ENCODE peak calls at places on chromosomes 12 and 14, in eight cellular contexts. Z is breast epithelium, X is body of pancreas, Q is RWPE2, U is pancreas, T is thyroid gland, F is brain microvascular endothelial cell, M is endodermal cell. I is an unnamed sample.

GRCh38 chr12:58069268-58069967 is 128.1 kb downstream of the ATP23 start:
- DNase-seq in Z (no peak), X (no peak), Q (no peak), U (peak), T (no peak), F (no peak), M (no peak), I (no peak)

GRCh38 chr12:63319936-63320633 is 169.1 kb upstream of the AVPR1A start:
- DNase-seq in Z (no peak), X (no peak), Q (no peak), U (no peak), T (no peak), F (peak), M (no peak), I (no peak)

GRCh38 chr12:103571286-103571685 is 15.8 kb upstream of the STAB2 start:
- DNase-seq in Z (no peak), X (peak), Q (no peak), U (no peak), T (peak), F (no peak), M (peak), I (no peak)

GRCh38 chr14:90491221-90491867 is 94.5 kb downstream of the CALM1 start:
- DNase-seq in Z (peak), X (peak), Q (peak), U (peak), T (peak), F (peak), M (no peak), I (peak)

GRCh38 chr12:121800694-121801600 is 2.9 kb upstream of the SETD1B start:
- DNase-seq in Z (peak), X (peak), Q (peak), U (peak), T (peak), F (peak), M (peak), I (no peak)

GRCh38 chr12:12398026-12398859 is 41.4 kb downstream of the BORCS5 start:
- DNase-seq in Z (peak), X (peak), Q (peak), U (peak), T (no peak), F (peak), M (no peak), I (peak)

GRCh38 chr14:90726656-90727055 is 89.6 kb downstream of the TTC7B start:
- DNase-seq in Z (peak), X (peak), Q (no peak), U (no peak), T (peak), F (peak), M (peak), I (no peak)

GRCh38 chr12:100027671-100028070 is 42.9 kb upstream of the ANKS1B start:
- DNase-seq in Z (no peak), X (no peak), Q (no peak), U (no peak), T (no peak), F (no peak), M (no peak), I (no peak)

GRCh38 chr12:111741235-111741812 is 25.4 kb upstream of the ALDH2 start:
- DNase-seq in Z (no peak), X (peak), Q (no peak), U (peak), T (peak), F (peak), M (no peak), I (no peak)

GRCh38 chr12:57869919-57870318 is 23.4 kb upstream of the CTDSP2 start:
- DNase-seq in Z (no peak), X (no peak), Q (no peak), U (no peak), T (no peak), F (no peak), M (no peak), I (no peak)

GRCh38 chr12:105378821-105379400 is 48.4 kb downstream of the C12orf75 start:
- DNase-seq in Z (no peak), X (no peak), Q (no peak), U (no peak), T (no peak), F (no peak), M (peak), I (no peak)

GRCh38 chr14:101465795-101466448 is 95.4 kb upstream of the DIO3 start:
- DNase-seq in Z (no peak), X (no peak), Q (no peak), U (no peak), T (no peak), F (no peak), M (no peak), I (no peak)

GRCh38 chr12:57726151-57726883 is 12.2 kb downstream of the AGAP2 start:
- DNase-seq in Z (peak), X (peak), Q (no peak), U (peak), T (peak), F (peak), M (peak), I (no peak)

DNA sequence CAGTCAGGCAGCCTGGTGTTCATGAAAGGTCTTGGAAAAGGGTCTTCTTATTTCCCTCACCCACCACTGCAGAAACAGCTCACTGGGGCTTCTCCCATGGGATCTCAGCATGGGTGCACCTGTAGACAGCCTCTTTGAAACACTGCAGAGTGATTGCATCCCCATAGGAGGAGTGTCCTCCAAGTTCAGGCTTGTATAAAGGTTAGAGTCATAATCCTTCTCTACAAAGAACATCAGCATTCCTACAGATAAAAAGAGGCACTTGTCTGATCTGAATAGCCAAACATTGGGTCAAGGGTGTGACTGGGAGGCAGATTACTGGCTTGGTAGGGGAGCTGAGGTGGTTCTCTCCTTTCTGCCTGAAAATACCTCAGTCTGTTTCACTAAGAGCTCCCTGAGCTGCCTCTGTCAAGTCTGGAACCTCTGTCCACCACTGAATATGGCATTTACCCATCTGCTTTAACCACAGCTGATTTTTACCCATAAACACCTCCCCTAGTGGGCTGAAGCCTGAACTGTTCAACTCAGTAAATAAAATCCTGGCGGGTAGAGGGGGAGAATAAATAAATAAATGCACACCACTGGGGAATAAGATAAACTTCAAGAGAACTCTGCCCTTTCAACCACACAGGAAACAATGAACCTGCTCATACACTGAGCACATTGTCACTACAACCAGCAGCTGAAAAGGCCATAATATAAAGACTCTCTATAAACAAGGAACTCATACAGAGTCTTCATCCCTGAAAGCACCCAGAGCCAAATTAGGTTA is 120.7 kb upstream of the SCAF11 start:
- DNase-seq in Z (no peak), X (no peak), Q (no peak), U (no peak), T (no peak), F (no peak), M (no peak), I (no peak)
- TF ChIP-seq CTCF in Z (no peak), X (no peak), Q (no peak), U (no peak), T (no peak), F (peak), M (peak), I (no peak)

GRCh38 chr14:104573930-104574329 is 5.6 kb upstream of the C14orf180 start:
- DNase-seq in Z (no peak), X (no peak), Q (no peak), U (no peak), T (no peak), F (no peak), M (no peak), I (no peak)
- H3K27ac ChIP-seq in Z (no peak), X (no peak), Q (no peak), U (no peak), T (no peak), F (no peak), M (no peak), I (no peak)

DNA sequence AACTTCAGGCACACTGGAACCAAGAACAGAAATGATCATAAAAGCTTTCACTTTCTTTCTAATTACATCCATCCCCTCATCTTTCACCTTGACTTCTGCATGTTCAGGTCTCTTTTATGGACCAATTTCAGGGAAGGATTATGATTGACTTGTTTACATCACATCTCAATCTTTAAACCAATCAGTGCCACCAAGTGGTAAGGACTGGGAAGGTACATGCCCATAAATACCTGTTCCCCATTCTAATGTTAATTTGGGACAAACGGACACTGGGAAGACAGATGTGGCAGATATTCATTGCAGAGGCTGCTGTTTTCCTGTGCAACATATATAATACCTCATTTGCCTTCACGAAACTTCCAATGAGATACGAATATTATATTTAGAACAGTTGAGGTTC is 978.1 kb downstream of the GALC start:
- DNase-seq in Z (no peak), X (no peak), Q (no peak), U (no peak), T (no peak), F (no peak), M (no peak), I (no peak)
- TF ChIP-seq CTCF in Z (no peak), X (no peak), Q (peak), U (no peak), T (no peak), F (no peak), M (peak), I (no peak)

GRCh38 chr12:55925371-55925770 is 2.3 kb downstream of the PYM1 start:
- DNase-seq in Z (no peak), X (no peak), Q (no peak), U (no peak), T (no peak), F (no peak), M (no peak), I (no peak)
- H3K27ac ChIP-seq in Z (no peak), X (no peak), Q (peak), U (no peak), T (no peak), F (no peak), M (no peak), I (no peak)